ENCODE peak calls at places on chromosomes 4 and X, in six cellular contexts. D, Q, M, O, Z and X are unnamed samples.

GRCh38 chr4:140071806-140072205 is 82.2 kb downstream of the MAML3 start:
- DNase-seq in D (peak; percentile 25), Q (no peak), M (peak; percentile 70), O (no peak), Z (peak; percentile 97), X (peak; percentile 15)

GRCh38 chrX:129609395-129609794 is 45.4 kb downstream of the APLN start:
- DNase-seq in D (no peak), Q (no peak), M (no peak), O (no peak), Z (no peak), X (no peak)

GRCh38 chrX:1554469-1555210 is 17.7 kb upstream of the P2RY8 start:
- DNase-seq in D (no peak), Q (no peak), M (peak; percentile 86), O (no peak), Z (no peak), X (no peak)

GRCh38 chrX:154457491-154458115 is 478 bp upstream of the PLXNA3 start:
- DNase-seq in D (peak; percentile 67), Q (no peak), M (no peak), O (no peak), Z (no peak), X (peak; percentile 68)

GRCh38 chr4:148061795-148062194 is 329.9 kb downstream of the ARHGAP10 start:
- DNase-seq in D (peak; percentile 48), Q (no peak), M (no peak), O (no peak), Z (no peak), X (peak; percentile 14)

GRCh38 chrX:153924149-153924861 is 1.8 kb downstream of the ARHGAP4 start:
- DNase-seq in D (peak; percentile 81), Q (peak; percentile 74), M (no peak), O (no peak), Z (peak; percentile 45), X (no peak)

GRCh38 chr4:125390727-125391126 is 76.0 kb downstream of the FAT4 start:
- DNase-seq in D (no peak), Q (no peak), M (no peak), O (no peak), Z (no peak), X (no peak)

GRCh38 chr4:35525192-35525978 is 718.9 kb downstream of the ARAP2 start:
- DNase-seq in D (no peak), Q (no peak), M (no peak), O (no peak), Z (no peak), X (no peak)

GRCh38 chr4:89111833-89112563 is 665 bp downstream of the TIGD2 start:
- DNase-seq in D (no peak), Q (no peak), M (no peak), O (no peak), Z (peak; percentile 98), X (peak; percentile 39)

GRCh38 chr4:164768516-164768915 is 14.6 kb downstream of the SMIM31 start:
- DNase-seq in D (no peak), Q (no peak), M (no peak), O (no peak), Z (peak; percentile 36), X (no peak)

GRCh38 chr4:2103127-2103842 is 44.2 kb downstream of the NAT8L start:
- DNase-seq in D (no peak), Q (no peak), M (no peak), O (no peak), Z (no peak), X (no peak)

GRCh38 chr4:3330682-3331081 is 37.9 kb downstream of the RGS12 start:
- DNase-seq in D (no peak), Q (no peak), M (no peak), O (no peak), Z (no peak), X (no peak)

GRCh38 chr4:3329887-3330286 is 37.1 kb downstream of the RGS12 start:
- DNase-seq in D (no peak), Q (no peak), M (no peak), O (no peak), Z (no peak), X (no peak)

GRCh38 chr4:3332498-3332897 is 39.7 kb downstream of the RGS12 start:
- DNase-seq in D (no peak), Q (no peak), M (no peak), O (no peak), Z (no peak), X (no peak)

GRCh38 chr4:3334316-3334715 is 41.5 kb downstream of the RGS12 start:
- DNase-seq in D (no peak), Q (no peak), M (no peak), O (no peak), Z (no peak), X (no peak)

GRCh38 chr4:3331511-3332394 is 38.9 kb downstream of the RGS12 start:
- DNase-seq in D (no peak), Q (no peak), M (no peak), O (no peak), Z (no peak), X (no peak)
- TF ChIP-seq CTCF in D (no peak), Q (no peak), M (no peak), O (no peak), Z (no peak), X (no peak)

GRCh38 chr4:111806331-111806730 is 338.9 kb upstream of the FAM241A start:
- DNase-seq in D (peak; percentile 59), Q (no peak), M (no peak), O (no peak), Z (no peak), X (peak; percentile 44)
- TF ChIP-seq CTCF in D (peak; percentile 59), Q (no peak), M (no peak), O (no peak), Z (peak; percentile 16), X (peak; percentile 39)

GRCh38 chr4:161656525-161656924 is 507.3 kb downstream of the FSTL5 start:
- DNase-seq in D (no peak), Q (no peak), M (no peak), O (no peak), Z (no peak), X (no peak)

GRCh38 chr4:161655148-161655547 is 508.7 kb downstream of the FSTL5 start:
- DNase-seq in D (no peak), Q (no peak), M (no peak), O (no peak), Z (no peak), X (no peak)

GRCh38 chr4:161647757-161648156 is 516.0 kb downstream of the FSTL5 start:
- DNase-seq in D (no peak), Q (no peak), M (no peak), O (no peak), Z (no peak), X (no peak)

GRCh38 chr4:161653697-161654096 is 510.1 kb downstream of the FSTL5 start:
- DNase-seq in D (no peak), Q (no peak), M (no peak), O (no peak), Z (no peak), X (no peak)

GRCh38 chr4:161650812-161651211 is 513.0 kb downstream of the FSTL5 start:
- DNase-seq in D (no peak), Q (no peak), M (no peak), O (no peak), Z (no peak), X (no peak)
- TF ChIP-seq CTCF in D (no peak), Q (no peak), M (no peak), O (no peak), Z (no peak), X (no peak)

GRCh38 chr4:72449705-72450104 is 119.3 kb downstream of the ADAMTS3 start:
- DNase-seq in D (no peak), Q (no peak), M (no peak), O (no peak), Z (no peak), X (no peak)
- TF ChIP-seq CTCF in D (no peak), Q (no peak), M (no peak), O (no peak), Z (no peak), X (no peak)

DNA sequence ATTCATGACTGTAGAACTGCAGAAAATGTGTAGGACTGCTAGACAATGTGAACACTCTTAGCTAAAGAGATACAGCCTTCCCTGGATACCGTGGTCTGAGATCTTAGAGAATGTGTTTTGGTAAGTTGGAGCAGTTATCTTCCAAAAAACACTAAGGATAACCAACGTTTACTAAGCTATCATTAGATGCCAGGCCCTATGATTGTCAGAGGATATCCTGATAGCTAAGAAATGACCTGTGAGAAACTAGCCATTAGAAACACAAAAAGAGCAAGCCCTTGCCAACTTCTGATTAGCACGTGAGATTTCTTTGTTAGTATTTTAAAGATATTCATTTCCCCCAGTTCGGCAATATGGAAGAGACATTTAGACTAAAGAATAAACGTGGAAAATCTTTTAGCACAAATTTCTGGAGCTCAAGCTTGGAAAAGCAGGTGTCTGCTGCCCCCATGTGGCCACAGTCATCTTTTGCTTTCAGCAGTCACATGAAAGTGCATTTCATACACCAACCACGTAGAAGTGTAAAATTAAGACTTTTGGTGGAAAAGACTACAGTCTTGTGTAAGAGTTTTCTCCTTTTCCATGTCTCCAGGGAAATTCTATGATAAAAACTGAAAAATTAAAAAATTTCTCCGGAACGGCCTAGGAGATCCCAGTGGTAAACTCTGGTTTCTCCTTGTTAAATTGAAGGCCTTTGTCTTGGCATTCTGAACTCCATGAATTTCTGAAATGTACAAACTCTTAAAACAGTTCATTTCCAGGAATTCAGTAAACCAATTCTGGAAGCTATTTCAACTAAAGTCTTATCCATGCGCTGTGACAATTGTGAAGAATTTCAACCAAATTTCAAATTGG is 136.4 kb downstream of the ZNF674 start:
- DNase-seq in D (peak; percentile 60), Q (peak; percentile 79), M (peak; percentile 70), O (no peak), Z (peak; percentile 79), X (peak; percentile 75)
- TF ChIP-seq CTCF in D (peak; percentile 66), Q (peak; percentile 62), M (peak; percentile 60), O (peak; percentile 59), Z (peak; percentile 74), X (peak; percentile 64)

GRCh38 chr4:169492436-169493163 is 119.8 kb downstream of the NEK1 start:
- DNase-seq in D (peak; percentile 34), Q (no peak), M (no peak), O (no peak), Z (peak; percentile 71), X (peak; percentile 21)
- TF ChIP-seq CTCF in D (peak; percentile 80), Q (peak; percentile 36), M (peak; percentile 50), O (peak; percentile 48), Z (peak; percentile 89), X (peak; percentile 65)

DNA sequence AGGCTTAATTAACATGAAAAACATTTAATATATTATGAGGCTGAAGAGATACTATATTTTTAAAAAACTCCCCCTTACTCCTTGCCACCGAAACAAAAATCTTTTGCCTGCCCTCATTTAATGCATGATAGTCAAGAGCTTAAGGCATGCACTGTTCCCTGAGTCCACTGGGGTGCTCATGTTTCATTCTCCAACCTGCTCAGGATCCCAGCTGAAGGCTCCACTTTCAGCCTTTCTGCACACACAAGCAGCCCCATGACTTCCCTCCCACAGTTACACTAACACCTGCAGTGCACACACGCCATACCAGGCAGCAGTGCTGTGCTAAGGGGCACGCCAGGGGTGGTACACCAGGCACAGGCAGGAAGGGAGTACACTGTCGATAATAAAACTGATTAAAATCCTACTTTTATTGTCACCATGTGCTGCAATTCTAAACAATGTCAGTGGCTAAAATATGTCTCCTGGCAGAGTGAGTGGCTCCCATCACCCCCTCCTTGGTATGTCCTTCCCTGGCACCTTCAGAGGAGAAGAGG is 385.2 kb downstream of the BMPR1B start:
- DNase-seq in D (no peak), Q (no peak), M (no peak), O (no peak), Z (peak; percentile 39), X (no peak)
- TF ChIP-seq CTCF in D (no peak), Q (no peak), M (no peak), O (no peak), Z (peak; percentile 30), X (no peak)

DNA sequence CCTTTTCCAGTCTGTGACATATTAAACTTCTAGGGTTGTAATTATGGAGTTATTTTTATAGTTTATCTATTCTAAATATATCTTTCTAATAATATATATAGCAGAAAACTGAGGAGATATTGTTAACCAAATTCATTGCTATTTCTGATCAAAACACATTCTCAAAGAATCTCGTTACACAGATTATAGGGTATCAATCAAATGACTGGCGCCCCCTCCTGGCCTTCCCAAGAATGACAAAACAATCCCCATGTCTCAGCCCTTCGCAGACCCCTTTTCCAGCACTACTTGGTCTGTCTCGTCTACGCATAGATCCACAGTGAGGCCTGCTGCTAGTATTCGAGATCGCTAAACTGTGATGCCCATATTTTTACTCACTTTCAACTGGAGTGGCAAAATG is 209.3 kb downstream of the GPC3 start:
- DNase-seq in D (peak; percentile 18), Q (no peak), M (peak; percentile 68), O (no peak), Z (peak; percentile 10), X (no peak)
- TF ChIP-seq CTCF in D (peak; percentile 61), Q (no peak), M (peak; percentile 51), O (no peak), Z (peak; percentile 67), X (peak; percentile 50)